ENCODE peak calls at places on chromosomes 4 and X, in eight cellular contexts. One of them, this sample, is unnamed.

GRCh38 chr4:185244763-185245162 is 35.4 kb downstream of the SNX25 start:
- DNase-seq in neural crest cell: no peak
- DNase-seq in AG04450: no peak
- DNase-seq in Caco-2: no peak
- DNase-seq in endothelial cell: no peak
- DNase-seq in BJ: no peak
- DNase-seq in MM.1S: no peak
- DNase-seq in CD8-positive, alpha-beta T cell: no peak
- DNase-seq in this sample: no peak

GRCh38 chr4:56857601-56858301 is 36.2 kb upstream of the SPINK2 start:
- DNase-seq in endothelial cell: no peak
- DNase-seq in AG04450: no peak
- DNase-seq in BJ: no peak
- DNase-seq in neural crest cell: no peak
- DNase-seq in CD8-positive, alpha-beta T cell: no peak
- DNase-seq in MM.1S: no peak
- DNase-seq in Caco-2: no peak
- DNase-seq in this sample: no peak

GRCh38 chrX:97984641-97985040 is 1100.9 kb downstream of the RPA4 start:
- DNase-seq in BJ: no peak
- DNase-seq in CD8-positive, alpha-beta T cell: no peak
- DNase-seq in MM.1S: no peak
- DNase-seq in AG04450: no peak
- DNase-seq in Caco-2: no peak
- DNase-seq in neural crest cell: no peak
- DNase-seq in endothelial cell: no peak
- DNase-seq in this sample: no peak

GRCh38 chr4:40478215-40478614 is 143.1 kb downstream of the CHRNA9 start:
- DNase-seq in neural crest cell: no peak
- DNase-seq in MM.1S: no peak
- DNase-seq in AG04450: no peak
- DNase-seq in Caco-2: no peak
- DNase-seq in endothelial cell: no peak
- DNase-seq in CD8-positive, alpha-beta T cell: no peak
- DNase-seq in BJ: no peak
- DNase-seq in this sample: no peak

GRCh38 chrX:97238632-97239031 is 354.9 kb downstream of the RPA4 start:
- DNase-seq in endothelial cell: no peak
- DNase-seq in CD8-positive, alpha-beta T cell: no peak
- DNase-seq in neural crest cell: no peak
- DNase-seq in MM.1S: no peak
- DNase-seq in AG04450: peak
- DNase-seq in Caco-2: no peak
- DNase-seq in BJ: no peak
- DNase-seq in this sample: no peak

GRCh38 chr4:153792007-153792892 is 3.4 kb upstream of the SFRP2 start:
- DNase-seq in Caco-2: no peak
- DNase-seq in BJ: no peak
- DNase-seq in AG04450: no peak
- DNase-seq in CD8-positive, alpha-beta T cell: no peak
- DNase-seq in neural crest cell: peak
- DNase-seq in MM.1S: no peak
- DNase-seq in endothelial cell: peak
- DNase-seq in this sample: no peak

GRCh38 chrX:133868250-133868649 is 117.1 kb downstream of the GPC3 start:
- DNase-seq in endothelial cell: no peak
- DNase-seq in CD8-positive, alpha-beta T cell: no peak
- DNase-seq in MM.1S: no peak
- DNase-seq in Caco-2: no peak
- DNase-seq in AG04450: no peak
- DNase-seq in neural crest cell: no peak
- DNase-seq in BJ: no peak
- DNase-seq in this sample: no peak

GRCh38 chr4:40350627-40351227 is 15.6 kb downstream of the CHRNA9 start:
- DNase-seq in neural crest cell: no peak
- DNase-seq in AG04450: no peak
- DNase-seq in CD8-positive, alpha-beta T cell: no peak
- DNase-seq in MM.1S: no peak
- DNase-seq in Caco-2: no peak
- DNase-seq in BJ: no peak
- DNase-seq in endothelial cell: no peak
- DNase-seq in this sample: no peak

GRCh38 chr4:21845663-21846062 is 102.9 kb downstream of the KCNIP4 start:
- DNase-seq in Caco-2: no peak
- DNase-seq in endothelial cell: no peak
- DNase-seq in neural crest cell: no peak
- DNase-seq in MM.1S: no peak
- DNase-seq in BJ: no peak
- DNase-seq in AG04450: no peak
- DNase-seq in CD8-positive, alpha-beta T cell: no peak
- DNase-seq in this sample: no peak

GRCh38 chr4:6778435-6778834 is 4.1 kb upstream of the KIAA0232 start:
- DNase-seq in Caco-2: no peak
- DNase-seq in BJ: no peak
- DNase-seq in MM.1S: no peak
- DNase-seq in AG04450: no peak
- DNase-seq in endothelial cell: no peak
- DNase-seq in CD8-positive, alpha-beta T cell: no peak
- DNase-seq in neural crest cell: no peak
- DNase-seq in this sample: no peak

GRCh38 chrX:118350715-118351114 is 4.8 kb downstream of the WDR44 start:
- DNase-seq in endothelial cell: no peak
- DNase-seq in Caco-2: no peak
- DNase-seq in CD8-positive, alpha-beta T cell: no peak
- DNase-seq in neural crest cell: no peak
- DNase-seq in AG04450: no peak
- DNase-seq in MM.1S: no peak
- DNase-seq in BJ: no peak
- DNase-seq in this sample: no peak

GRCh38 chrX:118717703-118718391 is 9.6 kb upstream of the IL13RA1 start:
- DNase-seq in endothelial cell: no peak
- DNase-seq in Caco-2: no peak
- DNase-seq in MM.1S: no peak
- DNase-seq in BJ: no peak
- DNase-seq in neural crest cell: no peak
- DNase-seq in CD8-positive, alpha-beta T cell: no peak
- DNase-seq in AG04450: no peak
- DNase-seq in this sample: no peak

GRCh38 chr4:27684501-27685077 is 823.9 kb downstream of the STIM2 start:
- DNase-seq in Caco-2: peak
- DNase-seq in endothelial cell: peak
- DNase-seq in MM.1S: peak
- DNase-seq in BJ: no peak
- DNase-seq in neural crest cell: peak
- DNase-seq in CD8-positive, alpha-beta T cell: no peak
- DNase-seq in AG04450: no peak
- DNase-seq in this sample: peak

GRCh38 chr4:74653331-74654229 is 140.7 kb downstream of the BTC start:
- DNase-seq in MM.1S: no peak
- DNase-seq in CD8-positive, alpha-beta T cell: no peak
- DNase-seq in endothelial cell: no peak
- DNase-seq in AG04450: no peak
- DNase-seq in BJ: no peak
- DNase-seq in neural crest cell: no peak
- DNase-seq in Caco-2: no peak
- DNase-seq in this sample: no peak

GRCh38 chrX:54495814-54496516 is at the start of gene FGD1:
- DNase-seq in Caco-2: peak
- DNase-seq in BJ: no peak
- DNase-seq in endothelial cell: peak
- DNase-seq in neural crest cell: peak
- DNase-seq in MM.1S: peak
- DNase-seq in AG04450: no peak
- DNase-seq in CD8-positive, alpha-beta T cell: no peak
- DNase-seq in this sample: peak

GRCh38 chr4:114281561-114281960 is 302.1 kb upstream of the ARSJ start:
- DNase-seq in MM.1S: no peak
- DNase-seq in CD8-positive, alpha-beta T cell: no peak
- DNase-seq in AG04450: peak
- DNase-seq in endothelial cell: no peak
- DNase-seq in BJ: peak
- DNase-seq in Caco-2: no peak
- DNase-seq in neural crest cell: no peak
- DNase-seq in this sample: no peak

GRCh38 chrX:129653985-129654651 is 638 bp downstream of the APLN start:
- DNase-seq in CD8-positive, alpha-beta T cell: peak
- DNase-seq in AG04450: no peak
- DNase-seq in MM.1S: peak
- DNase-seq in Caco-2: no peak
- DNase-seq in BJ: no peak
- DNase-seq in endothelial cell: no peak
- DNase-seq in neural crest cell: peak
- DNase-seq in this sample: peak

GRCh38 chrX:20221902-20222301 is 44.8 kb downstream of the RPS6KA3 start:
- DNase-seq in Caco-2: no peak
- DNase-seq in neural crest cell: no peak
- DNase-seq in CD8-positive, alpha-beta T cell: no peak
- DNase-seq in MM.1S: no peak
- DNase-seq in AG04450: no peak
- DNase-seq in endothelial cell: no peak
- DNase-seq in BJ: no peak
- DNase-seq in this sample: no peak

GRCh38 chr4:128068927-128069326 is 7.8 kb downstream of the LARP1B start:
- DNase-seq in AG04450: no peak
- DNase-seq in endothelial cell: peak
- DNase-seq in MM.1S: no peak
- DNase-seq in Caco-2: peak
- DNase-seq in CD8-positive, alpha-beta T cell: no peak
- DNase-seq in neural crest cell: no peak
- DNase-seq in BJ: no peak
- DNase-seq in this sample: no peak

GRCh38 chrX:39654183-39654925 is 443.4 kb downstream of the BCOR start:
- DNase-seq in endothelial cell: no peak
- DNase-seq in CD8-positive, alpha-beta T cell: no peak
- DNase-seq in Caco-2: no peak
- DNase-seq in BJ: no peak
- DNase-seq in AG04450: no peak
- DNase-seq in MM.1S: no peak
- DNase-seq in neural crest cell: no peak
- DNase-seq in this sample: no peak

GRCh38 chrX:39654952-39655351 is 442.8 kb downstream of the BCOR start:
- DNase-seq in BJ: no peak
- DNase-seq in neural crest cell: no peak
- DNase-seq in MM.1S: no peak
- DNase-seq in CD8-positive, alpha-beta T cell: no peak
- DNase-seq in Caco-2: no peak
- DNase-seq in AG04450: no peak
- DNase-seq in endothelial cell: no peak
- DNase-seq in this sample: no peak

GRCh38 chrX:39650883-39651282 is 446.9 kb downstream of the BCOR start:
- DNase-seq in AG04450: no peak
- DNase-seq in Caco-2: no peak
- DNase-seq in endothelial cell: no peak
- DNase-seq in neural crest cell: no peak
- DNase-seq in BJ: no peak
- DNase-seq in CD8-positive, alpha-beta T cell: no peak
- DNase-seq in MM.1S: no peak
- DNase-seq in this sample: no peak

GRCh38 chrX:39653656-39654055 is 444.1 kb downstream of the BCOR start:
- DNase-seq in BJ: no peak
- DNase-seq in CD8-positive, alpha-beta T cell: no peak
- DNase-seq in endothelial cell: no peak
- DNase-seq in neural crest cell: no peak
- DNase-seq in MM.1S: peak
- DNase-seq in AG04450: no peak
- DNase-seq in Caco-2: no peak
- DNase-seq in this sample: no peak

DNA sequence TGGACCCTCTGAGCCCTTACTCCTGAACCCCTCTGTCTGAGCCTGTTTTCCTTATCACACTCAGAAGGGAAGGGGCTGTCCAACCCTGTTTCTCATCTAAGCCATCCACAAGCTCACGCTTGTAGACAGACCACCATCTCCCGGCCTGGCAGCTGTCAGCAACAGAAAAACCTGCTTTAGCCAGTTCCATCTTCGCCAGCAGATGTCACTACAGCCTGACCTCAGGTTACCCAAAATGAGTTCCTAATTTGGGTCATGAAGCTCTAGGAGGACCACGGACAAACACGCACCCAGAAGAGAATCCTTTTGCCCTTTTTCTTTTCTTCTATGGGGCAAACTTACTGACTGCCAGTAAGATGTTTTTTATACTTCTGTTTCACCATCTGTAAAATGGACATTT is 445.4 kb downstream of the BCOR start:
- DNase-seq in endothelial cell: peak
- DNase-seq in BJ: no peak
- DNase-seq in neural crest cell: no peak
- DNase-seq in CD8-positive, alpha-beta T cell: no peak
- DNase-seq in MM.1S: peak
- DNase-seq in AG04450: no peak
- DNase-seq in Caco-2: peak
- DNase-seq in this sample: peak
- TF ChIP-seq CTCF in endothelial cell: no peak
- TF ChIP-seq CTCF in BJ: peak
- TF ChIP-seq CTCF in neural crest cell: peak
- TF ChIP-seq CTCF in CD8-positive, alpha-beta T cell: no peak
- TF ChIP-seq CTCF in MM.1S: peak
- TF ChIP-seq CTCF in AG04450: peak
- TF ChIP-seq CTCF in Caco-2: peak
- TF ChIP-seq CTCF in this sample: no peak

GRCh38 chr4:86594559-86595425 is 677 bp downstream of the PTPN13 start:
- DNase-seq in endothelial cell: peak
- DNase-seq in CD8-positive, alpha-beta T cell: no peak
- DNase-seq in MM.1S: peak
- DNase-seq in AG04450: peak
- DNase-seq in Caco-2: peak
- DNase-seq in neural crest cell: no peak
- DNase-seq in BJ: peak
- DNase-seq in this sample: peak
- TF ChIP-seq CTCF in endothelial cell: no peak
- TF ChIP-seq CTCF in CD8-positive, alpha-beta T cell: no peak
- TF ChIP-seq CTCF in MM.1S: peak
- TF ChIP-seq CTCF in AG04450: peak
- TF ChIP-seq CTCF in Caco-2: no peak
- TF ChIP-seq CTCF in neural crest cell: peak
- TF ChIP-seq CTCF in BJ: peak
- TF ChIP-seq CTCF in this sample: no peak

GRCh38 chrX:43813898-43814297 is 68.4 kb downstream of the MAOB start:
- DNase-seq in endothelial cell: peak
- DNase-seq in neural crest cell: peak
- DNase-seq in BJ: no peak
- DNase-seq in CD8-positive, alpha-beta T cell: no peak
- DNase-seq in MM.1S: no peak
- DNase-seq in Caco-2: no peak
- DNase-seq in AG04450: no peak
- DNase-seq in this sample: no peak
- TF ChIP-seq CTCF in endothelial cell: no peak
- TF ChIP-seq CTCF in neural crest cell: peak
- TF ChIP-seq CTCF in BJ: no peak
- TF ChIP-seq CTCF in CD8-positive, alpha-beta T cell: no peak
- TF ChIP-seq CTCF in MM.1S: no peak
- TF ChIP-seq CTCF in Caco-2: no peak
- TF ChIP-seq CTCF in AG04450: no peak
- TF ChIP-seq CTCF in this sample: no peak

DNA sequence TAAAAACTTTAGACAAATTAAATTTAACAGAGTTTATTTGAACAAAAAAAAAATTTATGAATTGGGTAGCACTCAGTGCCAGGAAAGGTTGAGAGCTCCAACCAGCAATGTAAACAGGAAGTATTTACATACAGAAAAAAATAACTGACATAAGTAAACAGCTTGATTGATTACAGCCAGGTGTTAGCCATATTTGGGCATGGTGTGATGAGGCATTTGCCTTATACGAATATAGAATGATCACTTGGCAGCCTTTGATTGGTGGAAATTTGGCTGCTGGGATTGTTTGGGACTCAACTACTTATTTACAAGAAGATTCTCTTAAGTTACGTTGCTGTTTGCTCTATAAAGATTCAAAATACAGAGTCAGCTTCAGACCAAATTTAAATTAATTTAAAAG is 172.0 kb downstream of the ADAM29 start:
- DNase-seq in endothelial cell: no peak
- DNase-seq in MM.1S: no peak
- DNase-seq in CD8-positive, alpha-beta T cell: no peak
- DNase-seq in AG04450: no peak
- DNase-seq in BJ: no peak
- DNase-seq in neural crest cell: no peak
- DNase-seq in Caco-2: no peak
- DNase-seq in this sample: no peak
- TF ChIP-seq CTCF in endothelial cell: no peak
- TF ChIP-seq CTCF in MM.1S: no peak
- TF ChIP-seq CTCF in CD8-positive, alpha-beta T cell: no peak
- TF ChIP-seq CTCF in AG04450: no peak
- TF ChIP-seq CTCF in BJ: no peak
- TF ChIP-seq CTCF in neural crest cell: no peak
- TF ChIP-seq CTCF in Caco-2: no peak
- TF ChIP-seq CTCF in this sample: no peak

This sample was measured in GM20000.